ENCODE peak calls at places on chromosomes 5 and 9, in eight cellular contexts. V is colonic mucosa, J is RWPE1, Q is cardiac fibroblast, B is upper lobe of right lung, T is fibroblast of pulmonary artery, R is pancreas, K is Calu3. S is an unnamed sample.

GRCh38 chr5:987761-988160 is 20.8 kb upstream of the NKD2 start:
- DNase-seq in R (no peak), Q (no peak), V (no peak), T (no peak), B (no peak), K (no peak), J (no peak), S (no peak)

GRCh38 chr9:114156658-114157421 is 1.5 kb downstream of the COL27A1 start:
- DNase-seq in R (peak; percentile 79), T (peak; percentile 81), B (peak; percentile 77), J (peak; percentile 56), K (no peak), Q (peak; percentile 85), V (peak; percentile 43), S (peak; percentile 68)

GRCh38 chr9:121599186-121599871 is 52.1 kb upstream of the DAB2IP start:
- DNase-seq in V (peak; percentile 69), T (peak; percentile 20), K (peak; percentile 90), R (peak; percentile 93), B (peak; percentile 96), Q (peak; percentile 21), J (peak; percentile 86), S (no peak)

GRCh38 chr5:43316421-43316820 is 3.2 kb upstream of the HMGCS1 start:
- DNase-seq in J (no peak), B (no peak), V (no peak), R (no peak), T (no peak), K (no peak), Q (no peak), S (no peak)

GRCh38 chr5:345404-346195 is 24.1 kb downstream of the AHRR start:
- DNase-seq in V (no peak), Q (no peak), J (no peak), R (no peak), B (no peak), T (peak; percentile 39), K (no peak), S (peak; percentile 59)

GRCh38 chr5:172029876-172030275 is 23.4 kb upstream of the FBXW11 start:
- DNase-seq in R (no peak), T (no peak), Q (no peak), J (no peak), K (no peak), B (no peak), V (no peak), S (no peak)

GRCh38 chr9:102985162-102985900 is 9.8 kb upstream of the CYLC2 start:
- DNase-seq in Q (no peak), K (no peak), T (no peak), J (no peak), R (no peak), B (no peak), V (no peak), S (no peak)

GRCh38 chr9:16794871-16795639 is 75.4 kb downstream of the BNC2 start:
- DNase-seq in K (no peak), T (peak; percentile 91), J (no peak), R (no peak), V (no peak), B (no peak), Q (peak; percentile 92), S (peak; percentile 96)

DNA sequence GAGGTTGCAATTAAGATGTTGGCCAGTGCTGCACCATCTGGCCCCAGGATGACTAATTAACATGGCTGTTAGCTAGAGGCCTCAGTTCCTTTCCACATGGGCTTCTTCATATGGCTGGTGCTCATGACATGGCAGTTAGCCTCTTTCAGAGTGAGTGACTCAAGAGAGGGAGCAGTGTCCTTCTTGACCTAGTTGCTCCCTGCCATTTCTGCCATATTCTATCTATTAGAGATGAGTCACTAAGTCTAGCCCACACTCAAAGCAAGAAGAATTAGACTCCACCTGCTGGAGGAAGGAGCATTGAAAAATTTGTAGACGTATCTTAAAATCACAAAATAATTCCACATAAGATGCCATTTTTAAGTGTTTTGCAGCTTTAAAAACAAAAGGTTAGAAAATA is 651.2 kb upstream of the CCNG1 start:
- DNase-seq in K (no peak), V (no peak), B (no peak), J (no peak), Q (no peak), R (no peak), T (no peak), S (no peak)
- TF ChIP-seq CTCF in K (no peak), V (no peak), B (no peak), J (no peak), Q (no peak), R (no peak), T (no peak), S (no peak)

GRCh38 chr5:55234171-55234700 is 828 bp upstream of the CCNO start:
- DNase-seq in B (no peak), J (peak; percentile 52), K (peak; percentile 46), T (no peak), Q (no peak), V (peak; percentile 78), R (no peak), S (peak; percentile 37)

GRCh38 chr5:55231029-55231475 is 2.4 kb downstream of the CCNO start:
- DNase-seq in K (no peak), J (no peak), R (no peak), B (no peak), V (no peak), T (no peak), Q (no peak), S (no peak)

GRCh38 chr5:55232194-55232984 is 1.0 kb downstream of the CCNO start:
- DNase-seq in B (no peak), V (peak; percentile 47), J (peak; percentile 81), K (peak; percentile 68), R (peak; percentile 83), T (no peak), Q (no peak), S (peak; percentile 11)

GRCh38 chr5:55231476-55232193 is 1.8 kb downstream of the CCNO start:
- DNase-seq in V (peak; percentile 34), Q (no peak), K (peak; percentile 40), B (no peak), R (peak; percentile 75), T (no peak), J (no peak), S (peak; percentile 28)

DNA sequence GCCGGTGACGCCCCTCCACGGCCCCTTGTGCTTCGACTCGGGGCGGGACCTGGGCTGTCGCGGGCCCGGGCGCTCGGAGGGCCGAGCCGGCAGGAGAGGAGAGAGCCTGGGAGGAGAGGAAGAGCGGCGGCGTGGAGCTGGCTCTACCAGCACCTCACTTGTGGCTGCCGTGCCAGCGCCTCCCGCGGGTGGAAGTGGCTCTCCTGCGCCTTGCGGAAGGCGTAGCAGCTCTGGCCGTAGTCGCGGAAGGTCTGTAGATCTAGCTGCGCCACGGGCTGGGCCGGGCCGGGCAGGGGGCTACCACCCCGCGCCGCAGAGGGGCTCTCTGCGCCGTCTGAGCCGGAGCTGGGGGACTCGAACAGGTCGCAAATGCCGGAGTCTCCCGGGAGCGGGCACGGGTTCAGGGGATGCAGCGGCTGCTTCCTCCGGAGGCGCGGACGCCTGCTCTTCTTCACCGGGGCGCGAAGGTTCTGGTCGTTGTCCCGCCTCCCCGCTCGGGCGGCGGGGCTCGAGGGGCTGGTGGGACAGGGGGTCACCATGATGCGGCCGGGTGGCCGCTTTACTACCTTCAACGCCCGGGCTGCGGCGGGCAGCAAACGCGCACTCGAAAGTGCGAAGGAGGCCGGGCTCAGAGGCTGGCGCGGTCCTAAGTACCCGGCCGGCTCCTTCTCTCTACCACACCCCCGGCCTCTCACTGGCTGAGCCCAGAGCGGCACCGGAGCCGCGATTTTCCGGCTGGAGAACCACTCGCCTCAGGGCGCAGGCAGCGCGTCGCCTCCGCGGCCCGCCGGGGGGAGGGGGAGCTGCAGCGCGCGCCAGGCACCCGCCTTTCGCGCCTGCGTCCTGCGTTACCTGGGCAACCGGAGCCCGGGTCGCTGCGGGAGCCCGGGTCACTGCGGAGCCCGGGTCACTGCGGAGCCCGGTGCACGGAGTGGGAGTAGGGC is at the start of gene CCNO:
- DNase-seq in Q (peak; percentile 77), V (peak; percentile 82), J (peak; percentile 90), T (peak; percentile 72), B (peak; percentile 81), R (peak; percentile 91), K (peak; percentile 88), S (peak; percentile 61)
- TF ChIP-seq CTCF in Q (no peak), V (no peak), J (peak; percentile 36), T (no peak), B (peak; percentile 9), R (no peak), K (no peak), S (peak; percentile 6)

DNA sequence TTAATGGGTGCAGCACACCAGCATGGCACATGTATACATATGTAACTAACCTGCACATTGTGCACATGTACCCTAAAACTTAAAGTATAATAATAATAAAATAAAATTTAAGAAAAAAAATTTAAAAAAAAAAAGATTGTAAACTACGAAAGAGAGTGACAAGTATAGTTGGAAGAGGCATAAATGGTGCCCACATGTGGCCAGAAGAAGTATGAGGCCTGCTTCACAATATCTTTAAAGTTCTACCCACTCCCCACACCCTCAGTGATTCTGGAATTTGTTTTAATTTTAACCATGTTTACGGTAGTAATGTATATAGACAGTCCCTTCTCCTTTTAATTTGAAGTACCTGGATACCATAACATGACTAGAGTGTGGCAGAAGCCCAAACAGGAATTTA is 172.7 kb downstream of the CHSY3 start:
- DNase-seq in J (no peak), T (no peak), V (no peak), R (no peak), Q (no peak), K (no peak), B (no peak), S (no peak)
- TF ChIP-seq CTCF in J (no peak), T (peak; percentile 22), V (no peak), R (no peak), Q (peak; percentile 19), K (no peak), B (no peak), S (no peak)

GRCh38 chr5:31144364-31144763 is 49.1 kb upstream of the CDH6 start:
- DNase-seq in K (no peak), T (no peak), J (no peak), V (no peak), B (no peak), Q (no peak), R (no peak), S (no peak)
- TF ChIP-seq CTCF in K (no peak), T (no peak), J (no peak), V (no peak), B (no peak), Q (no peak), R (no peak), S (no peak)

GRCh38 chr9:98256632-98257218 is 1.3 kb upstream of the TBC1D2 start:
- DNase-seq in T (no peak), K (no peak), Q (no peak), R (no peak), J (peak; percentile 52), V (no peak), B (peak; percentile 51), S (no peak)

GRCh38 chr9:98255578-98256296 is at the start of gene TBC1D2:
- DNase-seq in R (peak; percentile 98), J (peak; percentile 98), K (peak; percentile 95), T (peak; percentile 95), Q (peak; percentile 96), B (peak; percentile 98), V (peak; percentile 98), S (peak; percentile 93)

GRCh38 chr9:98253563-98253962 is 1.9 kb downstream of the TBC1D2 start:
- DNase-seq in J (peak; percentile 53), T (no peak), Q (no peak), V (peak; percentile 16), B (no peak), R (no peak), K (no peak), S (no peak)

GRCh38 chr9:98254236-98255063 is 999 bp downstream of the TBC1D2 start:
- DNase-seq in T (no peak), V (peak; percentile 13), K (no peak), R (no peak), B (no peak), Q (no peak), J (peak; percentile 51), S (no peak)

GRCh38 chr9:98255064-98255577 is 328 bp downstream of the TBC1D2 start:
- DNase-seq in T (peak; percentile 52), V (peak; percentile 50), R (peak; percentile 62), Q (peak; percentile 54), B (peak; percentile 70), J (peak; percentile 77), K (no peak), S (peak; percentile 49)
- TF ChIP-seq CTCF in T (no peak), V (no peak), R (no peak), Q (no peak), B (no peak), J (no peak), K (no peak), S (peak; percentile 16)

S was measured in fibroblast of the aortic adventitia.